ENCODE peak calls at places on chromosomes 4 and X, in five cellular contexts. O is suprapubic skin, L is breast epithelium, Z is Panc1, E is HepG2. Y is an unnamed sample. For H3K9me3 and H3K4me1, the result is how much of the 10 kb centered on the place peaks cover.

GRCh38 chrX:23811135-23811781 is 28.3 kb downstream of the SAT1 start:
- DNase-seq in O (no peak), L (no peak), Z (no peak), E (no peak), Y (no peak)

GRCh38 chrX:56564182-56564885 is 907 bp downstream of the UBQLN2 start:
- DNase-seq in O (no peak), L (no peak), Z (no peak), E (peak), Y (peak)

GRCh38 chrX:72073614-72074013 is 58.1 kb downstream of the RTL5 start:
- DNase-seq in O (no peak), L (no peak), Z (no peak), E (no peak), Y (no peak)

GRCh38 chr4:140049924-140050681 is 103.9 kb downstream of the MAML3 start:
- DNase-seq in O (no peak), L (no peak), Z (no peak), E (no peak), Y (no peak)

GRCh38 chr4:53563824-53564223 is 27.5 kb downstream of the LNX1 start:
- DNase-seq in O (no peak), L (no peak), Z (no peak), E (no peak), Y (no peak)

GRCh38 chr4:110483516-110483915 is 7.6 kb downstream of the ENPEP start:
- DNase-seq in O (no peak), L (no peak), Z (no peak), E (no peak), Y (no peak)

GRCh38 chr4:147578611-147579010 is 38.6 kb upstream of the TMEM184C start:
- DNase-seq in O (no peak), L (no peak), Z (no peak), E (no peak), Y (no peak)

GRCh38 chr4:136156947-136157346 is 1375.3 kb downstream of the PCDH18 start:
- DNase-seq in O (no peak), L (no peak), Z (no peak), E (no peak), Y (no peak)

GRCh38 chr4:151100517-151100916 is 1.1 kb downstream of the RPS3A start:
- DNase-seq in O (no peak), L (no peak), Z (no peak), E (no peak), Y (no peak)

GRCh38 chrX:123173833-123174232 is 10.2 kb upstream of the GRIA3 start:
- DNase-seq in O (no peak), L (no peak), Z (no peak), E (no peak), Y (no peak)

GRCh38 chr4:17065821-17066220 is 167.4 kb upstream of the LDB2 start:
- DNase-seq in O (no peak), L (no peak), Z (no peak), E (no peak), Y (no peak)

GRCh38 chr4:152308925-152309324 is 227.0 kb downstream of the FBXW7 start:
- DNase-seq in O (no peak), L (no peak), Z (no peak), E (no peak), Y (no peak)

GRCh38 chr4:118883861-118884260 is 4.8 kb upstream of the SYNPO2 start:
- DNase-seq in O (no peak), L (no peak), Z (no peak), E (no peak), Y (no peak)

GRCh38 chr4:119105605-119106004 is 30.0 kb upstream of the MYOZ2 start:
- DNase-seq in O (no peak), L (no peak), Z (no peak), E (no peak), Y (no peak)

GRCh38 chr4:129583868-129584267 is 487.9 kb downstream of the C4orf33 start:
- DNase-seq in O (no peak), L (no peak), Z (no peak), E (no peak), Y (no peak)
- TF ChIP-seq POLR2AphosphoS5 in O (no peak), L (no peak), Z (no peak), E (no peak), Y (no peak)

GRCh38 chr4:153572609-153573008 is 106.4 kb downstream of the TMEM131L start:
- DNase-seq in O (no peak), L (no peak), Z (no peak), E (no peak), Y (no peak)

GRCh38 chr4:153573221-153573620 is 107.1 kb downstream of the TMEM131L start:
- DNase-seq in O (no peak), L (no peak), Z (no peak), E (no peak), Y (no peak)

GRCh38 chr4:153570228-153570973 is 104.2 kb downstream of the TMEM131L start:
- DNase-seq in O (no peak), L (no peak), Z (no peak), E (no peak), Y (no peak)

GRCh38 chr4:153573881-153574807 is 108.0 kb downstream of the TMEM131L start:
- DNase-seq in O (no peak), L (no peak), Z (peak), E (peak), Y (peak)

GRCh38 chr4:153571006-153571545 is 104.9 kb downstream of the TMEM131L start:
- DNase-seq in O (no peak), L (no peak), Z (no peak), E (no peak), Y (no peak)
- H3K9me3 ChIP-seq in O (under half), L (under half), Z (under half), E (under half), Y (under half)

GRCh38 chrX:78104447-78105176 is 564 bp downstream of the PGK1 start:
- DNase-seq in O (peak), L (no peak), Z (no peak), E (peak), Y (peak)

GRCh38 chrX:78111140-78111931 is 7.3 kb downstream of the PGK1 start:
- DNase-seq in O (no peak), L (no peak), Z (no peak), E (peak), Y (peak)

GRCh38 chrX:78105944-78106650 is 2.0 kb downstream of the PGK1 start:
- DNase-seq in O (no peak), L (no peak), Z (no peak), E (no peak), Y (no peak)

GRCh38 chrX:78106651-78106986 is 2.6 kb downstream of the PGK1 start:
- DNase-seq in O (no peak), L (no peak), Z (no peak), E (no peak), Y (no peak)

GRCh38 chrX:78109458-78109857 is 5.4 kb downstream of the PGK1 start:
- DNase-seq in O (no peak), L (no peak), Z (no peak), E (no peak), Y (no peak)
- H3K4me1 ChIP-seq in O (under half), L (under half), Z (under half), E (half or more), Y (under half)

DNA sequence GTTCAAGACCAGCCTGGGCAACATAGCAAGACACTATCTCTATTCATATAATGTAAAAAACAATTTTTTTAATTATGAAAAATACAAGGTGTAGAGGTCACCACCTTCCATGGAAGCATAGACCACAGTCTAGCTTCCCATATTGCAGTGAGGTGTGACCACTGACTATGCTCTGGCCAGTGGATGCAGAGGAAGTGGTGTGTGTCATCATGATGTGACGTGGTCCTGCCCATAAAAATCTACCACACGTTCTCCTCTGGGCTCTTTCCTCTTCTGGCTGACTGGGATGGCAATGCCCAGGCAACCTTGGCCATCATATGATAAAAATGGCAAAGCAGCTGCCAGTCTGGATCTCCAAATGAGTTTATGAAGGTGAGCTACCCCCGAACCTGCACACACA is 65.7 kb downstream of the RBM47 start:
- DNase-seq in O (no peak), L (no peak), Z (no peak), E (no peak), Y (no peak)
- TF ChIP-seq POLR2AphosphoS5 in O (no peak), L (no peak), Z (no peak), E (no peak), Y (no peak)

GRCh38 chr4:6182390-6183280 is 17.7 kb downstream of the JAKMIP1 start:
- DNase-seq in O (no peak), L (no peak), Z (no peak), E (no peak), Y (no peak)
- H3K9me3 ChIP-seq in O (under half), L (under half), Z (under half), E (under half), Y (under half)

GRCh38 chr4:47486306-47486705 is 1.2 kb downstream of the ATP10D start:
- DNase-seq in O (no peak), L (no peak), Z (no peak), E (no peak), Y (no peak)
- H3K4me1 ChIP-seq in O (half or more), L (under half), Z (under half), E (under half), Y (under half)

GRCh38 chr4:41024556-41025491 is 189.5 kb downstream of the APBB2 start:
- DNase-seq in O (no peak), L (no peak), Z (no peak), E (no peak), Y (no peak)

GRCh38 chr4:41025824-41026223 is 188.5 kb downstream of the APBB2 start:
- DNase-seq in O (no peak), L (no peak), Z (no peak), E (no peak), Y (no peak)

GRCh38 chr4:41026971-41027370 is 187.4 kb downstream of the APBB2 start:
- DNase-seq in O (no peak), L (no peak), Z (no peak), E (no peak), Y (no peak)

GRCh38 chr4:41022116-41022515 is 192.2 kb downstream of the APBB2 start:
- DNase-seq in O (no peak), L (no peak), Z (no peak), E (no peak), Y (no peak)
- TF ChIP-seq POLR2AphosphoS5 in O (no peak), L (no peak), Z (no peak), E (no peak), Y (no peak)

GRCh38 chr4:183797445-183798248 is 107.5 kb upstream of the STOX2 start:
- DNase-seq in O (no peak), L (no peak), Z (no peak), E (no peak), Y (peak)
- H3K9me3 ChIP-seq in O (under half), L (under half), Z (under half), E (under half), Y (under half)

GRCh38 chr4:153521467-153521866 is 55.3 kb downstream of the TMEM131L start:
- DNase-seq in O (no peak), L (no peak), Z (no peak), E (no peak), Y (no peak)
- H3K4me1 ChIP-seq in O (under half), L (under half), Z (under half), E (under half), Y (under half)

GRCh38 chr4:107248571-107248970 is 212.5 kb upstream of the DKK2 start:
- DNase-seq in O (no peak), L (no peak), Z (no peak), E (no peak), Y (no peak)

GRCh38 chr4:107252621-107253020 is 216.5 kb upstream of the DKK2 start:
- DNase-seq in O (no peak), L (no peak), Z (no peak), E (no peak), Y (no peak)

GRCh38 chr4:107243141-107243779 is 207.1 kb upstream of the DKK2 start:
- DNase-seq in O (peak), L (no peak), Z (no peak), E (no peak), Y (peak)

GRCh38 chr4:107253090-107253489 is 217.0 kb upstream of the DKK2 start:
- DNase-seq in O (no peak), L (no peak), Z (no peak), E (no peak), Y (no peak)

DNA sequence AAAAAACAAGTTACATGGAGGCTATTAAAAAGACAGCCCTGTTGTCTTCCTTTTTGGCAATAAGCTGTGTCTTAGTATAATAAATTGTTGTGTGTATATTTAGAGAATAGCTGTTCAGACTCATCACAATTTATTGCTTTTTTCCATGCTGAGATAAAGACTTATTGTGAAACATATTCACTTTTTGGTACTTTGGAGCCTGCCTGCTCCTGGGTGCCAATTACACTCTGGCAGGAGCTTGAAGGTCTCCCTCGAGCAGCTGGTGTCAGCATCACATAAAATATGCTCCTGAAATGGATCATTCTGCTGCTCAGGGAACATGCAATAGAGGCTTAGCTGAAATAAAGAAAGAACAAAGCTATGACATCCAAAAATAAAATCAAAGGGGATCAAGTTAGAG is 211.6 kb upstream of the DKK2 start:
- DNase-seq in O (peak), L (no peak), Z (no peak), E (no peak), Y (no peak)
- TF ChIP-seq POLR2AphosphoS5 in O (no peak), L (no peak), Z (no peak), E (no peak), Y (peak)

Y was measured in transverse colon.